ENCODE peak calls at places on chromosomes 2 and 18, in six cellular contexts. C is fibroblast of lung, S is OCI-LY7, R is tibial artery, I is HCT116, P is neuronal stem cell. Q is an unnamed sample.

GRCh38 chr2:9844581-9844980 is 1.3 kb downstream of the TAF1B start:
- DNase-seq in C (peak; percentile 46), S (peak; percentile 31), R (no peak), I (no peak), P (no peak), Q (no peak)

GRCh38 chr2:210502997-210503621 is 26.6 kb upstream of the LANCL1 start:
- DNase-seq in C (peak; percentile 64), S (peak; percentile 48), R (peak; percentile 30), I (peak; percentile 13), P (peak; percentile 21), Q (no peak)

GRCh38 chr2:149383340-149383739 is 53.0 kb downstream of the LYPD6 start:
- DNase-seq in C (peak; percentile 93), S (no peak), R (no peak), I (no peak), P (no peak), Q (no peak)

GRCh38 chr2:110983130-110983529 is 137.6 kb upstream of the BCL2L11 start:
- DNase-seq in C (peak; percentile 60), S (no peak), R (no peak), I (no peak), P (no peak), Q (no peak)

GRCh38 chr2:203689424-203690109 is 16.9 kb upstream of the CD28 start:
- DNase-seq in C (no peak), S (peak; percentile 67), R (no peak), I (no peak), P (no peak), Q (no peak)

GRCh38 chr2:1653956-1654695 is 90.2 kb downstream of the PXDN start:
- DNase-seq in C (peak; percentile 86), S (no peak), R (no peak), I (no peak), P (no peak), Q (no peak)

GRCh38 chr2:25103287-25103871 is 61.5 kb downstream of the EFR3B start:
- DNase-seq in C (peak; percentile 81), S (no peak), R (no peak), I (no peak), P (no peak), Q (no peak)

GRCh38 chr2:21330786-21331391 is 207.1 kb downstream of the TDRD15 start:
- DNase-seq in C (peak; percentile 9), S (no peak), R (no peak), I (no peak), P (no peak), Q (no peak)

GRCh38 chr2:102726128-102727087 is 35.4 kb upstream of the TMEM182 start:
- DNase-seq in C (no peak), S (no peak), R (no peak), I (no peak), P (no peak), Q (no peak)

GRCh38 chr2:128995086-128995485 is 676.4 kb upstream of the HS6ST1 start:
- DNase-seq in C (no peak), S (no peak), R (no peak), I (no peak), P (no peak), Q (no peak)

GRCh38 chr2:91442246-91442905 is 2750.9 kb downstream of the RPIA start:
- DNase-seq in C (no peak), S (no peak), R (peak; percentile 18), I (no peak), P (no peak), Q (no peak)

GRCh38 chr2:193377789-193378188 is 1183.1 kb upstream of the TMEFF2 start:
- DNase-seq in C (no peak), S (no peak), R (no peak), I (no peak), P (no peak), Q (no peak)

GRCh38 chr18:36532394-36532793 is 234.9 kb downstream of the FHOD3 start:
- DNase-seq in C (no peak), S (no peak), R (no peak), I (no peak), P (no peak), Q (no peak)

DNA sequence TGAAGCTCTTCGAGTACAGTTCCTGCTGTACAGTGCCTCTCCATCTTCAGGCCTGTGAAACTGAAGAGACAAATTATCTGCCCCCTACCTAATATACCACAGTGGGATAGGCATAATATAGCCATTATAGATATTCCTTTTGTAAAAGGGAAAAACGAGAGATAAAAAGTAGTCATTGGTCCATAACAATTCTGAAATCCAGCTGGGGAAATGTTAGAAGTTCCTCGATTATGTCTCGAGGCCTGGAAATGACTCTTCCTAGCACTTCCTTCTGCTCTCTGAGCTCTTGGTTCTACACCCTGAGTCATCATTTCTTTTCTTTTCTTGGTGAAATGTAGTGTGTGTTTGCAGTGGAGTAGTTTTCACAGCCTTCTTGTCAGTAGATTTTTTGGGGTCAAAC is 51.5 kb downstream of the ASB1 start:
- DNase-seq in C (no peak), S (no peak), R (no peak), I (no peak), P (no peak), Q (no peak)
- H3K9me3 ChIP-seq in C (no peaks in the 10 kb centered on the region), S (peaks cover 14% of the 10 kb centered on the region), R (peaks cover 38% of the 10 kb centered on the region), I (no peaks in the 10 kb centered on the region), P (peaks cover 17% of the 10 kb centered on the region), Q (peaks cover 15% of the 10 kb centered on the region)

GRCh38 chr2:123366438-123366837 is 658.6 kb upstream of the CNTNAP5 start:
- DNase-seq in C (no peak), S (no peak), R (no peak), I (no peak), P (no peak), Q (no peak)
- H3K9me3 ChIP-seq in C (no peaks in the 10 kb centered on the region), S (no peaks in the 10 kb centered on the region), R (peaks cover 4% of the 10 kb centered on the region), I (peaks cover 19% of the 10 kb centered on the region), P (no peaks in the 10 kb centered on the region), Q (no peaks in the 10 kb centered on the region)

DNA sequence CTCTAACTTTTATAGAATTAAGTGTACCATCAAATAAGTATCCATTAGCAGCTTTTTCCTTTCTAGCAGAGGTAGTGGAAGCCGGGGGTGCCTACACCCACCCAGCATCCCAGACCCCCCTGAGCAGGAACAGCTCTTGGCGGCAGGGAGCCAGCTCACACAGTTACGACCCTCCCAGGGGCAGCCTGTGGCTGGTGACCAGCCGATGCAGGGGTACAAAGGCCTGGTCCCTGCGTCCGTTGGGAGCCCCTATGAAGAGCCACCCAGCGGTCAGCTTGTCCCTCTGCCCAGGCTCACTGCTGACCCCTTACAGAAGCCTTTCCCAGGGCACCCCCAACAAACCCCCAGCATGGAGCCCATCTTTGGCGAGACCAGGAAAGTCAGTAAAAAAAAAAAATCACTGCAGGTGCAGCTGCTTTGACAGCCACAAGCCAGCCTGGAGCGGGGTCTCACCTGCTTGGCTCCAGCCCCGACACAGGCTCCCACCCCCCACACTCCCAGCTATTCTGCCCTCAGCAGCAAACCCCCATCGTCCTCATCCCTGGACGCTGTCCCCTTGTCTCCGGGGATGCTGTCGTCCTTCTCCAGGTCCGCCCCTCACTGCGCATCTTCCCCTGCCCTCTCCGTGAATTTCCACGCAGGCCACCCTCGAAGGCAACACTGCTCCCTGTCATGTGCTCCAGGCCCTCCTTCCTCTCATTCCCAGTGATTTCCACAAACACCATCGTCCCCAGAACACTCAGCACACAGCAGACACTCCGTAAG is 43.1 kb downstream of the GPC1 start:
- DNase-seq in C (no peak), S (no peak), R (peak; percentile 11), I (no peak), P (no peak), Q (no peak)
- H3K9me3 ChIP-seq in C (no peaks in the 10 kb centered on the region), S (peaks cover 8% of the 10 kb centered on the region), R (peaks cover 23% of the 10 kb centered on the region), I (peaks cover 4% of the 10 kb centered on the region), P (peaks cover 17% of the 10 kb centered on the region), Q (no peaks in the 10 kb centered on the region)

GRCh38 chr2:108115868-108116267 is 123.9 kb upstream of the SULT1C3 start:
- DNase-seq in C (no peak), S (no peak), R (no peak), I (no peak), P (no peak), Q (no peak)
- H3K9me3 ChIP-seq in C (no peaks in the 10 kb centered on the region), S (no peaks in the 10 kb centered on the region), R (no peaks in the 10 kb centered on the region), I (no peaks in the 10 kb centered on the region), P (no peaks in the 10 kb centered on the region), Q (no peaks in the 10 kb centered on the region)